ENCODE peak calls at places on chromosomes 11 and 22, in nine cellular contexts. M is AML-193; F is activated CD8-positive, alpha-beta memory T cell treated with anti-CD3 and anti-CD28 coated beads, Interleukin-2, amount 10 ng/mL, durations not matched to agents 7 days and 5 days; J is GM19239; V is C1 segment of cervical spinal cord; T is GM10248; Y is activated naive CD8-positive, alpha-beta T cell treated with anti-CD3 and anti-CD28 coated beads, Interleukin-2, amount 50 U/mL, for 16 hours; E is MCF 10A; U is kidney tubule cell. L is an unnamed sample.

GRCh38 chr11:66886671-66887221 is 29.9 kb downstream of the LRFN4 start:
- DNase-seq in U (peak; percentile 84), T (no peak), M (no peak), V (no peak), Y (no peak), E (peak; percentile 19), J (no peak), F (no peak), L (no peak)

GRCh38 chr22:50531546-50532352 is 1.9 kb upstream of the TYMP start:
- DNase-seq in E (peak; percentile 77), V (no peak), T (peak; percentile 73), U (peak; percentile 64), F (peak; percentile 88), Y (no peak), J (no peak), M (no peak), L (no peak)

GRCh38 chr11:46554205-46555162 is 39.3 kb downstream of the AMBRA1 start:
- DNase-seq in M (peak; percentile 49), E (peak; percentile 87), F (no peak), Y (no peak), J (no peak), V (no peak), U (peak; percentile 80), T (no peak), L (no peak)

GRCh38 chr11:1573847-1574255 is 1.8 kb upstream of the DUSP8 start:
- DNase-seq in Y (no peak), U (peak; percentile 78), V (no peak), M (no peak), E (no peak), F (no peak), T (peak; percentile 24), J (no peak), L (no peak)

GRCh38 chr22:30435674-30436126 is 10.1 kb downstream of the MTFP1 start:
- DNase-seq in U (no peak), E (no peak), T (no peak), M (peak; percentile 64), V (no peak), Y (peak; percentile 62), F (peak; percentile 93), J (no peak), L (no peak)

GRCh38 chr11:116164843-116165242 is 607.9 kb downstream of the BUD13 start:
- DNase-seq in Y (no peak), V (no peak), M (no peak), J (no peak), T (no peak), F (no peak), U (no peak), E (no peak), L (peak; percentile 87)

GRCh38 chr11:1503708-1504104 is 17.1 kb upstream of the MOB2 start:
- DNase-seq in E (no peak), T (no peak), F (no peak), Y (no peak), J (no peak), V (peak; percentile 59), M (no peak), U (no peak), L (no peak)

GRCh38 chr11:68009391-68010000 is 631 bp upstream of the ALDH3B1 start:
- DNase-seq in J (no peak), M (peak; percentile 80), U (peak; percentile 51), V (no peak), Y (no peak), E (peak; percentile 61), F (no peak), T (no peak), L (no peak)

GRCh38 chr11:108768370-108768769 is 103.5 kb downstream of the DDX10 start:
- DNase-seq in V (no peak), Y (no peak), U (no peak), T (no peak), E (no peak), M (no peak), J (no peak), F (no peak), L (no peak)

GRCh38 chr22:41831383-41831782 is 1.5 kb upstream of the SREBF2 start:
- DNase-seq in J (no peak), F (no peak), M (peak; percentile 64), V (no peak), U (no peak), T (peak; percentile 37), Y (no peak), E (no peak), L (no peak)

GRCh38 chr11:16987205-16987568 is 27.0 kb downstream of the PLEKHA7 start:
- DNase-seq in V (no peak), M (no peak), E (no peak), J (no peak), Y (no peak), T (no peak), U (peak; percentile 29), F (no peak), L (no peak)

GRCh38 chr11:111301004-111301839 is 2.9 kb downstream of the POU2AF3 start:
- DNase-seq in E (peak; percentile 37), U (no peak), J (no peak), M (no peak), Y (no peak), F (no peak), T (no peak), V (no peak), L (peak; percentile 89)

GRCh38 chr11:61512435-61512834 is 3.9 kb downstream of the LRRC10B start:
- DNase-seq in J (no peak), T (no peak), E (no peak), F (no peak), M (no peak), Y (no peak), U (no peak), V (no peak), L (no peak)

GRCh38 chr11:63906585-63906984 is 10.4 kb downstream of the RCOR2 start:
- DNase-seq in T (no peak), J (no peak), F (peak; percentile 55), Y (no peak), E (no peak), V (no peak), M (peak; percentile 8), U (no peak), L (no peak)

GRCh38 chr11:128530119-128531091 is 57.0 kb downstream of the ETS1 start:
- DNase-seq in E (peak; percentile 85), M (no peak), T (no peak), V (no peak), Y (no peak), F (no peak), U (peak; percentile 57), J (no peak), L (peak; percentile 91)

GRCh38 chr22:46754110-46754799 is 8.2 kb upstream of the TBC1D22A start:
- DNase-seq in E (peak; percentile 96), J (no peak), T (peak; percentile 61), U (peak; percentile 98), M (peak; percentile 63), V (no peak), Y (no peak), F (no peak), L (peak; percentile 97)

GRCh38 chr11:17773674-17774073 is 39.1 kb downstream of the KCNC1 start:
- DNase-seq in V (no peak), J (no peak), F (no peak), Y (no peak), M (no peak), E (no peak), U (no peak), T (no peak), L (no peak)

GRCh38 chr11:111777094-111778046 is 11.2 kb upstream of the PPP2R1B start:
- DNase-seq in V (no peak), T (peak; percentile 62), F (peak; percentile 45), M (peak; percentile 57), Y (no peak), U (peak; percentile 75), E (peak; percentile 79), J (peak; percentile 33), L (no peak)

GRCh38 chr11:46352063-46352841 is 5.0 kb downstream of the DGKZ start:
- DNase-seq in Y (peak; percentile 32), E (peak; percentile 65), V (no peak), M (no peak), T (peak; percentile 69), F (peak; percentile 79), U (peak; percentile 50), J (no peak), L (no peak)

GRCh38 chr11:117232911-117233409 is 489 bp downstream of the RNF214 start:
- DNase-seq in Y (no peak), M (no peak), T (peak; percentile 54), E (no peak), V (no peak), U (no peak), F (peak; percentile 52), J (peak; percentile 34), L (no peak)

GRCh38 chr11:121108413-121108812 is 7.4 kb downstream of the TECTA start:
- DNase-seq in E (no peak), F (no peak), V (no peak), T (no peak), Y (no peak), M (no peak), U (no peak), J (no peak), L (no peak)

GRCh38 chr22:48923909-48924475 is 903.7 kb downstream of the BRD1 start:
- DNase-seq in M (no peak), T (no peak), Y (no peak), J (no peak), E (no peak), V (no peak), F (peak; percentile 11), U (no peak), L (no peak)

GRCh38 chr11:128547946-128548654 is 39.3 kb downstream of the ETS1 start:
- DNase-seq in J (no peak), F (no peak), E (no peak), U (no peak), M (no peak), T (no peak), V (no peak), Y (no peak), L (no peak)

GRCh38 chr11:70541699-70542098 is 143.4 kb downstream of the CTTN start:
- DNase-seq in J (no peak), Y (no peak), F (no peak), E (no peak), U (no peak), M (no peak), V (no peak), T (no peak), L (no peak)

GRCh38 chr11:75147875-75148263 is 3.0 kb upstream of the SLCO2B1 start:
- DNase-seq in E (no peak), Y (no peak), V (peak; percentile 37), F (no peak), T (no peak), U (no peak), M (no peak), J (no peak), L (no peak)

GRCh38 chr11:1912314-1912878 is 7.1 kb upstream of the TNNT3 start:
- DNase-seq in U (no peak), F (no peak), T (no peak), E (no peak), V (no peak), Y (no peak), J (no peak), M (peak; percentile 15), L (no peak)

GRCh38 chr11:12319734-12320387 is 57.5 kb upstream of the PARVA start:
- DNase-seq in E (no peak), T (no peak), J (no peak), F (no peak), U (no peak), M (no peak), Y (no peak), V (no peak), L (no peak)

GRCh38 chr11:86499723-86500129 is 125.0 kb downstream of the CCDC81 start:
- DNase-seq in F (no peak), M (no peak), Y (no peak), T (no peak), V (no peak), E (no peak), J (no peak), U (no peak), L (no peak)

GRCh38 chr11:35886759-35887158 is 57.1 kb upstream of the LDLRAD3 start:
- DNase-seq in U (no peak), E (no peak), V (no peak), T (no peak), J (no peak), F (no peak), Y (no peak), M (no peak), L (no peak)

GRCh38 chr22:27258773-27259172 is 542.8 kb downstream of the MN1 start:
- DNase-seq in U (no peak), Y (no peak), F (no peak), J (no peak), M (no peak), E (no peak), T (no peak), V (no peak), L (no peak)

GRCh38 chr11:73308003-73308962 is at the start of gene ARHGEF17:
- DNase-seq in U (peak; percentile 79), T (peak; percentile 70), M (peak; percentile 58), Y (peak; percentile 8), E (peak; percentile 83), J (no peak), V (peak; percentile 66), F (peak; percentile 46), L (no peak)